ENCODE peak calls at places on chromosomes 12 and 14, in eight cellular contexts. T is CD4-positive, alpha-beta T cell; B is tibial artery; L is neural crest cell; R is Peyer's patch; P is cardiac muscle cell; U is nephron progenitor cell; O is fibroblast of pulmonary artery. F is an unnamed sample.

GRCh38 chr12:115760231-115760630 is 517.3 kb downstream of the MED13L start:
- DNase-seq in T (no peak), B (no peak), L (no peak), R (no peak), P (no peak), U (no peak), O (no peak), F (no peak)

GRCh38 chr14:94462219-94462551 is 9.6 kb upstream of the SERPINA11 start:
- DNase-seq in T (no peak), B (no peak), L (no peak), R (no peak), P (no peak), U (no peak), O (no peak), F (no peak)

GRCh38 chr12:39723831-39724230 is 104.2 kb upstream of the ABCD2 start:
- DNase-seq in T (no peak), B (peak), L (no peak), R (no peak), P (no peak), U (no peak), O (peak), F (no peak)

GRCh38 chr14:76664790-76665189 is 96.5 kb upstream of the VASH1 start:
- DNase-seq in T (no peak), B (no peak), L (no peak), R (no peak), P (no peak), U (no peak), O (no peak), F (no peak)

GRCh38 chr14:38867561-38868150 is 235.4 kb downstream of the SEC23A start:
- DNase-seq in T (peak), B (peak), L (peak), R (peak), P (peak), U (peak), O (peak), F (peak)

GRCh38 chr12:101570022-101570421 is 24.7 kb upstream of the MYBPC1 start:
- DNase-seq in T (no peak), B (no peak), L (no peak), R (no peak), P (no peak), U (no peak), O (peak), F (no peak)

GRCh38 chr14:53881161-53881846 is 75.3 kb downstream of the BMP4 start:
- DNase-seq in T (no peak), B (no peak), L (no peak), R (no peak), P (no peak), U (no peak), O (peak), F (no peak)

GRCh38 chr12:32891526-32891925 is 5.1 kb downstream of the PKP2 start:
- DNase-seq in T (no peak), B (no peak), L (no peak), R (no peak), P (no peak), U (no peak), O (no peak), F (no peak)

GRCh38 chr12:81683881-81684280 is 75.3 kb downstream of the PPFIA2 start:
- DNase-seq in T (no peak), B (no peak), L (no peak), R (no peak), P (no peak), U (no peak), O (no peak), F (no peak)

GRCh38 chr12:70571029-70571428 is 66.2 kb downstream of the PTPRB start:
- DNase-seq in T (no peak), B (no peak), L (no peak), R (no peak), P (no peak), U (no peak), O (no peak), F (no peak)

GRCh38 chr12:62335801-62336200 is 75.6 kb downstream of the USP15 start:
- DNase-seq in T (no peak), B (no peak), L (no peak), R (no peak), P (no peak), U (no peak), O (no peak), F (no peak)

GRCh38 chr14:23119362-23120327 is 590 bp upstream of the CEBPE start:
- DNase-seq in T (peak), B (no peak), L (no peak), R (peak), P (no peak), U (no peak), O (no peak), F (no peak)

GRCh38 chr14:102966681-102967505 is 44.4 kb downstream of the AMN start:
- DNase-seq in T (no peak), B (no peak), L (no peak), R (no peak), P (no peak), U (no peak), O (no peak), F (no peak)

DNA sequence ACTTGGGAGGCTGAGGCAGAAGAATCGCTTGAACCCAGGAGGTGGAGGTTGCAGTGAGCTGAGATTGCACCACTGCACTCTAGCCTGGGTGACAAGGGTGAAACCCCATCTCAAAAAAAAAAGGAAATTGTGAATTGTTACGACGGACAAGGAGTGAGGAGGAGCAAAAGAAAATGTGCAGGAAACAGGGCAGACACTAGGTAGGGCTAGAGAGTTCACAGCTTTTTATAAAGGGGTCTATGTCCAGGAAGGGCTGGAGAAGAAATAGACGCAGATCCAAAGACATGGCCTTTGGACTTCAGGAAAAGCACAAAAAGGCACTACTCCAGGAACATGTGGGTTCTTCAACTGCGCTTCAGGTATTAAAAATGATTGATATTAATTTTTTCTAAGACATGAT is 34.4 kb downstream of the ATG14 start:
- DNase-seq in T (no peak), B (no peak), L (no peak), R (no peak), P (no peak), U (no peak), O (no peak), F (no peak)
- TF ChIP-seq CTCF in T (no peak), B (no peak), L (no peak), R (no peak), P (no peak), U (no peak), O (no peak), F (no peak)

GRCh38 chr12:1377681-1378080 is 216.7 kb downstream of the FBXL14 start:
- DNase-seq in T (no peak), B (no peak), L (no peak), R (no peak), P (no peak), U (no peak), O (no peak), F (no peak)

GRCh38 chr12:1377117-1377516 is 217.3 kb downstream of the FBXL14 start:
- DNase-seq in T (no peak), B (no peak), L (no peak), R (no peak), P (no peak), U (no peak), O (no peak), F (no peak)

GRCh38 chr12:1375323-1375722 is 219.1 kb downstream of the FBXL14 start:
- DNase-seq in T (no peak), B (no peak), L (no peak), R (no peak), P (no peak), U (no peak), O (no peak), F (no peak)

GRCh38 chr12:1373887-1374286 is 220.5 kb downstream of the FBXL14 start:
- DNase-seq in T (no peak), B (no peak), L (no peak), R (no peak), P (no peak), U (no peak), O (peak), F (no peak)

DNA sequence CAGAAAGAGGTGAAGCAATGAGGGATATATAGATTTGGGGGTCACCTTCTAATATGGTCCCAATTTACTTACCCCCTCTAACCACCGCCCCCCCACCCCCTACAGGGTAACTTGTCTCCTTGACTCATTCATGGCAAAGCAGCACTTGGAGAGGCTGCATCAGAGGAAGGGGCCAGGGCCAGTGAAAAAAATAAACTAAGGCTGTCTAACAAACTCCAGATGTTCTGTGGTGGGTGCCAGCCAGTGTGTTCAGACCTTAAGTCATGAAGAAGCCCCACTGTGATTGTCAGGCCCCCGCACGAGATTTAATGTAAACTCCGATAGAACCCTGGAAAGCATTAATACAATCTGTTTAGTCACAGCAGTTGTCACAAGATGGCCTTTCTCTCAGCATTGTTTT is 220.1 kb downstream of the FBXL14 start:
- DNase-seq in T (no peak), B (no peak), L (no peak), R (no peak), P (no peak), U (no peak), O (no peak), F (no peak)
- TF ChIP-seq CTCF in T (no peak), B (no peak), L (no peak), R (no peak), P (no peak), U (no peak), O (no peak), F (no peak)

DNA sequence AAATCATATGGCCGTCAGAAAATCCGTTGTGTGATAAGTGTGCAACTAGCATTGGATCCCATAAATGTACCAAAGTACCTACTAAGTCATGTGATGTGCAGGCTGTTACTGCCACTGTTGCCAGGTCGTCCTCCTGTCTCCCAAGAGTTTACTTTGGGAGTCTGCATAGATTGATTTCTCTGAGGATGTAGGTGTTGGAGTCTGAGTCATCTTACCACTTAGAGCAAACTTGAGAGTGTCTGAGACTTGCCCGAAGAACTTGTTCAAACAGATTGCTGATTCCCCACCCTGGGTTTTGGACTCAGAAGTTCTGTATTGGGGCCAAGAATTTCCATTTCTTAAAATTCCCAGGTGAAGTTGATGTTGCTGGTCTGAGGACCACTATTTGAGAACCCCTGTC is 11.4 kb downstream of the TMX1 start:
- DNase-seq in T (no peak), B (no peak), L (no peak), R (no peak), P (no peak), U (no peak), O (no peak), F (no peak)
- TF ChIP-seq CTCF in T (no peak), B (no peak), L (no peak), R (no peak), P (no peak), U (no peak), O (no peak), F (no peak)

GRCh38 chr14:91009501-91010152 is 50.8 kb downstream of the RPS6KA5 start:
- DNase-seq in T (no peak), B (no peak), L (no peak), R (no peak), P (no peak), U (no peak), O (no peak), F (no peak)

GRCh38 chr14:91008759-91009409 is 51.6 kb downstream of the RPS6KA5 start:
- DNase-seq in T (no peak), B (peak), L (no peak), R (no peak), P (no peak), U (no peak), O (no peak), F (no peak)

GRCh38 chr14:91005716-91006115 is 54.7 kb downstream of the RPS6KA5 start:
- DNase-seq in T (no peak), B (no peak), L (no peak), R (no peak), P (no peak), U (no peak), O (no peak), F (no peak)

GRCh38 chr14:91010153-91010533 is 50.3 kb downstream of the RPS6KA5 start:
- DNase-seq in T (no peak), B (no peak), L (no peak), R (no peak), P (no peak), U (no peak), O (no peak), F (no peak)

GRCh38 chr14:91004987-91005386 is 55.5 kb downstream of the RPS6KA5 start:
- DNase-seq in T (no peak), B (no peak), L (no peak), R (no peak), P (no peak), U (no peak), O (no peak), F (no peak)
- TF ChIP-seq CTCF in T (no peak), B (no peak), L (no peak), R (no peak), P (no peak), U (no peak), O (no peak), F (no peak)